ENCODE peak calls at places on chromosomes 16 and 17, in ten cellular contexts. One of them, this sample, is unnamed.

GRCh38 chr16:66905633-66906539 is 12.8 kb downstream of the CDH16 start:
- DNase-seq in A549: no peak
- DNase-seq in breast epithelium: no peak
- DNase-seq in colonic mucosa: peak
- DNase-seq in cardiac muscle cell: no peak
- DNase-seq in astrocyte: no peak
- DNase-seq in Caco-2: peak
- DNase-seq in AG09309: no peak
- DNase-seq in PC-3: no peak
- DNase-seq in progenitor cell of endocrine pancreas: no peak
- DNase-seq in this sample: peak

GRCh38 chr17:3885970-3886369 is 6.9 kb downstream of the CAMKK1 start:
- DNase-seq in A549: peak
- DNase-seq in breast epithelium: no peak
- DNase-seq in colonic mucosa: no peak
- DNase-seq in cardiac muscle cell: peak
- DNase-seq in astrocyte: peak
- DNase-seq in Caco-2: no peak
- DNase-seq in AG09309: no peak
- DNase-seq in PC-3: no peak
- DNase-seq in progenitor cell of endocrine pancreas: no peak
- DNase-seq in this sample: no peak

GRCh38 chr17:73586921-73587680 is 57.1 kb downstream of the SDK2 start:
- DNase-seq in A549: peak
- DNase-seq in breast epithelium: no peak
- DNase-seq in colonic mucosa: peak
- DNase-seq in cardiac muscle cell: no peak
- DNase-seq in astrocyte: no peak
- DNase-seq in Caco-2: peak
- DNase-seq in AG09309: no peak
- DNase-seq in PC-3: peak
- DNase-seq in progenitor cell of endocrine pancreas: no peak
- DNase-seq in this sample: no peak

GRCh38 chr17:44324092-44324570 is 492 bp downstream of the SLC25A39 start:
- DNase-seq in A549: no peak
- DNase-seq in breast epithelium: no peak
- DNase-seq in colonic mucosa: no peak
- DNase-seq in cardiac muscle cell: no peak
- DNase-seq in astrocyte: no peak
- DNase-seq in Caco-2: no peak
- DNase-seq in AG09309: no peak
- DNase-seq in PC-3: peak
- DNase-seq in progenitor cell of endocrine pancreas: no peak
- DNase-seq in this sample: no peak

GRCh38 chr17:81013642-81014041 is 21.3 kb upstream of the BAIAP2 start:
- DNase-seq in A549: no peak
- DNase-seq in breast epithelium: no peak
- DNase-seq in colonic mucosa: no peak
- DNase-seq in cardiac muscle cell: no peak
- DNase-seq in astrocyte: no peak
- DNase-seq in Caco-2: no peak
- DNase-seq in AG09309: no peak
- DNase-seq in PC-3: no peak
- DNase-seq in progenitor cell of endocrine pancreas: no peak
- DNase-seq in this sample: no peak

GRCh38 chr17:72430611-72431432 is 310.0 kb downstream of the SOX9 start:
- DNase-seq in A549: no peak
- DNase-seq in breast epithelium: no peak
- DNase-seq in colonic mucosa: peak
- DNase-seq in cardiac muscle cell: peak
- DNase-seq in astrocyte: no peak
- DNase-seq in Caco-2: peak
- DNase-seq in AG09309: no peak
- DNase-seq in PC-3: peak
- DNase-seq in progenitor cell of endocrine pancreas: no peak
- DNase-seq in this sample: no peak

GRCh38 chr17:41976142-41976768 is 9.7 kb downstream of the CNP start:
- DNase-seq in A549: no peak
- DNase-seq in breast epithelium: no peak
- DNase-seq in colonic mucosa: no peak
- DNase-seq in cardiac muscle cell: no peak
- DNase-seq in astrocyte: no peak
- DNase-seq in Caco-2: no peak
- DNase-seq in AG09309: no peak
- DNase-seq in PC-3: no peak
- DNase-seq in progenitor cell of endocrine pancreas: no peak
- DNase-seq in this sample: no peak

GRCh38 chr16:4376126-4376819 is 4.6 kb downstream of the VASN start:
- DNase-seq in A549: no peak
- DNase-seq in breast epithelium: peak
- DNase-seq in colonic mucosa: peak
- DNase-seq in cardiac muscle cell: peak
- DNase-seq in astrocyte: peak
- DNase-seq in Caco-2: no peak
- DNase-seq in AG09309: no peak
- DNase-seq in PC-3: peak
- DNase-seq in progenitor cell of endocrine pancreas: no peak
- DNase-seq in this sample: no peak

GRCh38 chr17:63435681-63436522 is 10.2 kb downstream of the CYB561 start:
- DNase-seq in A549: peak
- DNase-seq in breast epithelium: peak
- DNase-seq in colonic mucosa: peak
- DNase-seq in cardiac muscle cell: no peak
- DNase-seq in astrocyte: no peak
- DNase-seq in Caco-2: no peak
- DNase-seq in AG09309: no peak
- DNase-seq in PC-3: peak
- DNase-seq in progenitor cell of endocrine pancreas: no peak
- DNase-seq in this sample: no peak

GRCh38 chr17:63433746-63434591 is 12.1 kb downstream of the CYB561 start:
- DNase-seq in A549: no peak
- DNase-seq in breast epithelium: no peak
- DNase-seq in colonic mucosa: peak
- DNase-seq in cardiac muscle cell: peak
- DNase-seq in astrocyte: peak
- DNase-seq in Caco-2: no peak
- DNase-seq in AG09309: peak
- DNase-seq in PC-3: peak
- DNase-seq in progenitor cell of endocrine pancreas: no peak
- DNase-seq in this sample: no peak

GRCh38 chr17:63437287-63438091 is 8.6 kb downstream of the CYB561 start:
- DNase-seq in A549: no peak
- DNase-seq in breast epithelium: no peak
- DNase-seq in colonic mucosa: no peak
- DNase-seq in cardiac muscle cell: peak
- DNase-seq in astrocyte: no peak
- DNase-seq in Caco-2: no peak
- DNase-seq in AG09309: no peak
- DNase-seq in PC-3: no peak
- DNase-seq in progenitor cell of endocrine pancreas: no peak
- DNase-seq in this sample: no peak

GRCh38 chr17:63436523-63437110 is 9.5 kb downstream of the CYB561 start:
- DNase-seq in A549: no peak
- DNase-seq in breast epithelium: no peak
- DNase-seq in colonic mucosa: no peak
- DNase-seq in cardiac muscle cell: peak
- DNase-seq in astrocyte: no peak
- DNase-seq in Caco-2: no peak
- DNase-seq in AG09309: no peak
- DNase-seq in PC-3: no peak
- DNase-seq in progenitor cell of endocrine pancreas: no peak
- DNase-seq in this sample: no peak

GRCh38 chr17:63434951-63435571 is 11.0 kb downstream of the CYB561 start:
- DNase-seq in A549: peak
- DNase-seq in breast epithelium: peak
- DNase-seq in colonic mucosa: peak
- DNase-seq in cardiac muscle cell: peak
- DNase-seq in astrocyte: peak
- DNase-seq in Caco-2: no peak
- DNase-seq in AG09309: no peak
- DNase-seq in PC-3: peak
- DNase-seq in progenitor cell of endocrine pancreas: no peak
- DNase-seq in this sample: no peak
- TF ChIP-seq CTCF in A549: peak
- TF ChIP-seq CTCF in breast epithelium: no peak
- TF ChIP-seq CTCF in colonic mucosa: no peak
- TF ChIP-seq CTCF in cardiac muscle cell: peak
- TF ChIP-seq CTCF in astrocyte: no peak
- TF ChIP-seq CTCF in Caco-2: no peak
- TF ChIP-seq CTCF in AG09309: peak
- TF ChIP-seq CTCF in PC-3: peak
- TF ChIP-seq CTCF in progenitor cell of endocrine pancreas: peak
- TF ChIP-seq CTCF in this sample: no peak

GRCh38 chr17:29116652-29117439 is 63.4 kb downstream of the MYO18A start:
- DNase-seq in A549: peak
- DNase-seq in breast epithelium: peak
- DNase-seq in colonic mucosa: peak
- DNase-seq in cardiac muscle cell: peak
- DNase-seq in astrocyte: no peak
- DNase-seq in Caco-2: peak
- DNase-seq in AG09309: no peak
- DNase-seq in PC-3: peak
- DNase-seq in progenitor cell of endocrine pancreas: peak
- DNase-seq in this sample: peak

GRCh38 chr17:29119265-29119664 is 60.9 kb downstream of the MYO18A start:
- DNase-seq in A549: no peak
- DNase-seq in breast epithelium: no peak
- DNase-seq in colonic mucosa: no peak
- DNase-seq in cardiac muscle cell: no peak
- DNase-seq in astrocyte: no peak
- DNase-seq in Caco-2: no peak
- DNase-seq in AG09309: no peak
- DNase-seq in PC-3: no peak
- DNase-seq in progenitor cell of endocrine pancreas: no peak
- DNase-seq in this sample: no peak

GRCh38 chr17:29115906-29116651 is 64.1 kb downstream of the MYO18A start:
- DNase-seq in A549: peak
- DNase-seq in breast epithelium: no peak
- DNase-seq in colonic mucosa: no peak
- DNase-seq in cardiac muscle cell: peak
- DNase-seq in astrocyte: no peak
- DNase-seq in Caco-2: peak
- DNase-seq in AG09309: no peak
- DNase-seq in PC-3: peak
- DNase-seq in progenitor cell of endocrine pancreas: no peak
- DNase-seq in this sample: no peak

GRCh38 chr17:29115435-29115834 is 64.8 kb downstream of the MYO18A start:
- DNase-seq in A549: no peak
- DNase-seq in breast epithelium: no peak
- DNase-seq in colonic mucosa: no peak
- DNase-seq in cardiac muscle cell: no peak
- DNase-seq in astrocyte: no peak
- DNase-seq in Caco-2: no peak
- DNase-seq in AG09309: no peak
- DNase-seq in PC-3: no peak
- DNase-seq in progenitor cell of endocrine pancreas: no peak
- DNase-seq in this sample: no peak

GRCh38 chr17:29117440-29117753 is 62.8 kb downstream of the MYO18A start:
- DNase-seq in A549: no peak
- DNase-seq in breast epithelium: no peak
- DNase-seq in colonic mucosa: no peak
- DNase-seq in cardiac muscle cell: no peak
- DNase-seq in astrocyte: no peak
- DNase-seq in Caco-2: no peak
- DNase-seq in AG09309: no peak
- DNase-seq in PC-3: no peak
- DNase-seq in progenitor cell of endocrine pancreas: no peak
- DNase-seq in this sample: no peak
- TF ChIP-seq CTCF in A549: no peak
- TF ChIP-seq CTCF in breast epithelium: no peak
- TF ChIP-seq CTCF in colonic mucosa: peak
- TF ChIP-seq CTCF in cardiac muscle cell: no peak
- TF ChIP-seq CTCF in astrocyte: no peak
- TF ChIP-seq CTCF in Caco-2: no peak
- TF ChIP-seq CTCF in AG09309: no peak
- TF ChIP-seq CTCF in PC-3: no peak
- TF ChIP-seq CTCF in progenitor cell of endocrine pancreas: no peak
- TF ChIP-seq CTCF in this sample: peak

DNA sequence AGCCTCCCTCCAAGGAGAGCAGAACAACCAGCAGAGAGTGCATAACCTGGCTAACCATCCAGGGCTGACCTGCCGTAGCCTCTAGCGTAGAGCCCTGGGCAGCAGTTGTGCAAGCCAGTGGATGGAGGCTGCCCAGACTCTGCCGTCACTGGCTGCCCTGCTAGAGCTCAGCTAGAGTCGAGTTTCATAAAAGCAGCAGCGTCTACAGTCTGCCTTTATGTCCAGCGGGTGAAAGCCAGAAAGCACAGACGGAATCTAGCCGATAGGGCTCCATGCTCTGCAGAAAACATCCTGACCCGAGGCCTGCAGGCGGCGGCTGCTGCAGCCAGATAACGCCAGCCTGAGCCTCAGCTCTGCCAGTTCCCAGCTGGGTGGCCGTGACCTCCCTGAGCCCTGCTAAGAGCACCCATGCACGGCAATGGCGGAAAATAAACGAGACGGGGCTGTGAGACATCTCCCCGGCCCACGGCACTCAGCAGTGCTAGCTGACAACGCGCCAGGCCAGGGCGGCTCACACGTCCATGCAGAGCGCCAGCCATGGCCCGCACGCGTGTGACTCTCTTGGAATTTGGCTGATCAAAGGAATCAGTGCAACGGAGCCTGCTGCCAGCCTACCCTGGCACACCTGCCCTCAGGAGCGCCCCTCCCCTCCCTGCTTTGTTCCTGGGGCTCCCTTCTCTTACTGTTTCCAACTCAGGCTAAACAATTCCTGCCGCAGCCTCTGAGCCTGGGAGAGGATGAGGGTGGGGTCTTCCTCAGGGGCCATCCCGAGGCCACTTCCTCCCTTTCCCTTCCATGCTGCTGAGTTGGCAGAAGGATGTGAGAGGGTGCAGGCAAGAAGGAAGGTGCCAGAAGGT is 231.4 kb downstream of the ENGASE start:
- DNase-seq in A549: no peak
- DNase-seq in breast epithelium: no peak
- DNase-seq in colonic mucosa: no peak
- DNase-seq in cardiac muscle cell: peak
- DNase-seq in astrocyte: no peak
- DNase-seq in Caco-2: no peak
- DNase-seq in AG09309: no peak
- DNase-seq in PC-3: peak
- DNase-seq in progenitor cell of endocrine pancreas: no peak
- DNase-seq in this sample: no peak
- TF ChIP-seq CTCF in A549: no peak
- TF ChIP-seq CTCF in breast epithelium: no peak
- TF ChIP-seq CTCF in colonic mucosa: no peak
- TF ChIP-seq CTCF in cardiac muscle cell: no peak
- TF ChIP-seq CTCF in astrocyte: no peak
- TF ChIP-seq CTCF in Caco-2: no peak
- TF ChIP-seq CTCF in AG09309: no peak
- TF ChIP-seq CTCF in PC-3: no peak
- TF ChIP-seq CTCF in progenitor cell of endocrine pancreas: no peak
- TF ChIP-seq CTCF in this sample: no peak

GRCh38 chr16:80828495-80828894 is 24.1 kb upstream of the CDYL2 start:
- DNase-seq in A549: no peak
- DNase-seq in breast epithelium: no peak
- DNase-seq in colonic mucosa: no peak
- DNase-seq in cardiac muscle cell: no peak
- DNase-seq in astrocyte: no peak
- DNase-seq in Caco-2: no peak
- DNase-seq in AG09309: no peak
- DNase-seq in PC-3: no peak
- DNase-seq in progenitor cell of endocrine pancreas: no peak
- DNase-seq in this sample: no peak

GRCh38 chr16:80827007-80827406 is 22.6 kb upstream of the CDYL2 start:
- DNase-seq in A549: no peak
- DNase-seq in breast epithelium: no peak
- DNase-seq in colonic mucosa: no peak
- DNase-seq in cardiac muscle cell: no peak
- DNase-seq in astrocyte: no peak
- DNase-seq in Caco-2: no peak
- DNase-seq in AG09309: no peak
- DNase-seq in PC-3: no peak
- DNase-seq in progenitor cell of endocrine pancreas: no peak
- DNase-seq in this sample: no peak

GRCh38 chr16:80825365-80825758 is 21.0 kb upstream of the CDYL2 start:
- DNase-seq in A549: no peak
- DNase-seq in breast epithelium: no peak
- DNase-seq in colonic mucosa: no peak
- DNase-seq in cardiac muscle cell: no peak
- DNase-seq in astrocyte: no peak
- DNase-seq in Caco-2: no peak
- DNase-seq in AG09309: no peak
- DNase-seq in PC-3: no peak
- DNase-seq in progenitor cell of endocrine pancreas: no peak
- DNase-seq in this sample: no peak

GRCh38 chr16:80819988-80820387 is 15.6 kb upstream of the CDYL2 start:
- DNase-seq in A549: no peak
- DNase-seq in breast epithelium: no peak
- DNase-seq in colonic mucosa: no peak
- DNase-seq in cardiac muscle cell: no peak
- DNase-seq in astrocyte: no peak
- DNase-seq in Caco-2: no peak
- DNase-seq in AG09309: no peak
- DNase-seq in PC-3: no peak
- DNase-seq in progenitor cell of endocrine pancreas: no peak
- DNase-seq in this sample: no peak

DNA sequence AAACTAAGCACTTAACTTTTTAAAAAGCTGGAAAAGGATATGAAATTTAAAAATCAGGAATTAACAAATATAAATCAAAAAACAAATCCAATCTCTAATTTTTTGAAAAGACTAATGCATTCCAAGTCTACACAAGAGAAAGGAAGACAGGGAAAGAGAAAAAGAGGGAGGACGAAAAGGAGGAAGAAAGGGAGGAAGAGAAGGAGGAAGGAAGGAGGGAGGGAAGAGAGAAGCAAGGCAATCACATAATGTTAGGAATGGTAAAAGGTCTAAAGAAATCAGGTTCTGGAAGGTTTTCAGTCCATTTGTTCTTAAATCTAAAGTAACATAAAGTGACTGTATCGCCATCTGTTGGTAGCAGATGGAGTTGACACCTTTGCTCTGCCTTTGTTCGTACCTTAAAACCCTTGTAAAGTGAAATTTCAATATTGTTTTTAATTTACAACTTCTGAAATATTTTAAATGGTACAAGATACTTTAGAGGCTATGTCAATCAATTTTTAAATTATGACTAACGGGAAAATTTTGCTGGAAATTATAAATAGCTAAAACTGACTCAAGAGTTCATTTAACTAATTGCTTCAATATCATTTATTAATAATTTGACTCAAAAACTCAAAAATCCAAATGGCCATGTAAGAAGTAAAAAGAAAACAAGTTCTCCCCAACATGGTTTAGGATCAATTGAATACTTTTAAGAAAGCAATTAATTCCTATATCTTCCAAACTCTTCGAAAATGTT is 20.4 kb upstream of the CDYL2 start:
- DNase-seq in A549: peak
- DNase-seq in breast epithelium: no peak
- DNase-seq in colonic mucosa: peak
- DNase-seq in cardiac muscle cell: peak
- DNase-seq in astrocyte: peak
- DNase-seq in Caco-2: no peak
- DNase-seq in AG09309: peak
- DNase-seq in PC-3: peak
- DNase-seq in progenitor cell of endocrine pancreas: no peak
- DNase-seq in this sample: no peak
- TF ChIP-seq CTCF in A549: peak
- TF ChIP-seq CTCF in breast epithelium: peak
- TF ChIP-seq CTCF in colonic mucosa: peak
- TF ChIP-seq CTCF in cardiac muscle cell: peak
- TF ChIP-seq CTCF in astrocyte: peak
- TF ChIP-seq CTCF in Caco-2: peak
- TF ChIP-seq CTCF in AG09309: peak
- TF ChIP-seq CTCF in PC-3: peak
- TF ChIP-seq CTCF in progenitor cell of endocrine pancreas: peak
- TF ChIP-seq CTCF in this sample: peak

This sample was measured in mesothelial cell of epicardium.